ENCODE peak calls at places on chromosomes 12 and 14, in six cellular contexts. S is IMR-90, C is uterus, E is endothelial cell of umbilical vein, P is HepG2, O is stomach. B is an unnamed sample.
A peak's percentile ranks its signal among the peaks of the same experiment; 100 is the strongest.

GRCh38 chr14:71539660-71540285 is 392.5 kb upstream of the RGS6 start:
- DNase-seq in S (no peak), C (no peak), E (peak; percentile 59), P (no peak), O (no peak), B (no peak)

GRCh38 chr14:86955955-86956354 is 1037.0 kb downstream of the GALC start:
- DNase-seq in S (no peak), C (no peak), E (no peak), P (no peak), O (no peak), B (no peak)

GRCh38 chr12:105166736-105167135 is 59.2 kb downstream of the WASHC4 start:
- DNase-seq in S (peak; percentile 54), C (no peak), E (no peak), P (no peak), O (no peak), B (no peak)

GRCh38 chr14:53715390-53715730 is 241.3 kb downstream of the BMP4 start:
- DNase-seq in S (peak; percentile 28), C (no peak), E (peak; percentile 94), P (peak; percentile 77), O (no peak), B (no peak)

GRCh38 chr12:49909826-49910225 is 6.1 kb upstream of the FAIM2 start:
- DNase-seq in S (peak; percentile 69), C (peak; percentile 41), E (peak; percentile 69), P (peak; percentile 35), O (peak; percentile 77), B (no peak)

GRCh38 chr12:89709994-89710872 is 1.6 kb upstream of the ATP2B1 start:
- DNase-seq in S (peak; percentile 54), C (peak; percentile 67), E (no peak), P (no peak), O (peak; percentile 52), B (peak; percentile 61)

GRCh38 chr12:6193853-6194815 is 6.1 kb upstream of the CD9 start:
- DNase-seq in S (peak; percentile 58), C (no peak), E (no peak), P (no peak), O (peak; percentile 47), B (peak; percentile 50)

GRCh38 chr12:50569321-50569720 is 64.5 kb downstream of the DIP2B start:
- DNase-seq in S (no peak), C (no peak), E (peak; percentile 31), P (no peak), O (no peak), B (no peak)

GRCh38 chr12:121190523-121191031 is 19.4 kb upstream of the P2RX4 start:
- DNase-seq in S (peak; percentile 97), C (no peak), E (peak; percentile 85), P (no peak), O (no peak), B (peak; percentile 41)

GRCh38 chr14:22871200-22871961 is at the start of gene LRP10:
- DNase-seq in S (peak; percentile 75), C (peak; percentile 90), E (peak; percentile 90), P (peak; percentile 95), O (peak; percentile 96), B (peak; percentile 95)
- TF ChIP-seq POLR2A in S (peak; percentile 62), C (peak; percentile 83), E (peak; percentile 64), P (peak; percentile 74), O (no peak), B (peak; percentile 61)

DNA sequence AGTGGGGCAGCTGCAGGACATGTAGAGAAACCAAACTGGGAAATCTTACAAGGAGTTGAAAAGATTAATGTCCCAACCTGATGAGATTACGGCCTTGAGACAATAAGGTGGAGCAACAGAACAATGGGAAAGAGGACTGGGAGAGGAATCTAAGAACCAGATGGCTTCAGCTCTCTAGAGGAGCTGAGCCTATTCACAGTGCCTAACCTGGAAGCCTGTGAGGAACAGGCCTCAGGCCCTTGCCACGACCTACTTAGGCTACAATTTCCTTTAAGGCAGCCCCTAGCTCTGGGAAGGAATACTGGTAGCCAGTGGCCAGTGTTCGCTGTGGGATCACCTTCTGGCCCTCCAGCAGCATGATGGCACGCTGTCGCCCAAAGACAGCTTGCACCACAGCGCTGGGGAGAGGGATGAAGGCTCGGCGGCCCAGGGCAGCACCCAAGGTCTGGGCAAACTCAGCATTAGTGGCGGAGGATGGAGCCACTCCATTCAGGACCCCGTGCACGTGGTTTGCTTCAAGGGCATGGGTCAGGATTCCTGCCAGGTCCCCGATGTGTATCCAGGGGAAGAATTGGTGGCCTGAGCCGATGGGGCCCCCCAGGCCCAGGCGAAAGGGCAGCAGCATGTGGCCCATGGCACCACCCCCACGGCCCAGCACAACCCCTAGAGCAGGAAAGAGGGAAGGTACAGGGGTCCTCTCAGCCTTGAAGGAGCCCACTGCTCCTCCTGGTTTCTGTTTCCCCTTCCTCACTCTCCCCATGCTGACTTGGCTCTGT is 2.6 kb downstream of the SDR39U1 start:
- DNase-seq in S (no peak), C (no peak), E (no peak), P (no peak), O (no peak), B (no peak)
- TF ChIP-seq POLR2A in S (peak; percentile 45), C (no peak), E (peak; percentile 57), P (peak; percentile 10), O (no peak), B (no peak)

GRCh38 chr14:83548061-83548839 is 1981.7 kb upstream of the FLRT2 start:
- DNase-seq in S (peak; percentile 72), C (no peak), E (peak; percentile 4), P (no peak), O (no peak), B (no peak)
- TF ChIP-seq POLR2A in S (no peak), C (no peak), E (no peak), P (no peak), O (no peak), B (no peak)

DNA sequence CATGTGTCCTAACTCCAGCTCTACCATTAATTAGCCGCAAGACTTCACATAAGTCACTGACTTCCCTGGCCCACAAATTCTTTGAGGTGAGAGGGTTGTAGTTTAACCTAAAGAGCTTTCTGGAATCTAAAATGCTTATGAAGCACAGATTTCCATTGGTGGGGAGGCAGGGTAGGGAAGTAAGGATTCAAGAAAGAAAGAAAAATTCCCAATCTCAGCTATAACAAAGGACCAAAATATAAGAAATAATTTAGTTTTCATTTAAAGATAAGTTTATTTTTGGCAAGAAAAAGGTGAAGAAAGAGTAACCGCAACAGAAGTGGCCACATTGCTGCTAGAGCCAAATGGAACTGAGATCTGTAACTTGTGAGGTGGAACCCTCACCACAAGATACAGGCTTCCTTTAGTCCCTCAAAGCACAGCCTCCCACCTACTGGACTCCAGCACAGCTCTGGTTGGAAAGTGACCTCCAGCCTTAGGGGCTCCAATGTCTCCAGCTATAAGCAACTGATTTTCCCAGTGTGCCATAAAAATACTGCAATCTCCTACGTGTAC is 23.6 kb downstream of the DAD1 start:
- DNase-seq in S (no peak), C (no peak), E (no peak), P (no peak), O (no peak), B (no peak)
- TF ChIP-seq POLR2A in S (no peak), C (no peak), E (no peak), P (no peak), O (no peak), B (no peak)

GRCh38 chr12:113186033-113186365 is 478 bp downstream of the RITA1 start:
- DNase-seq in S (peak; percentile 18), C (no peak), E (no peak), P (peak; percentile 31), O (no peak), B (no peak)

GRCh38 chr12:113184098-113184899 is 979 bp downstream of the DDX54 start:
- DNase-seq in S (no peak), C (no peak), E (no peak), P (no peak), O (no peak), B (no peak)

GRCh38 chr12:113185180-113186032 is at the start of the genes DDX54 and RITA1:
- DNase-seq in S (peak; percentile 61), C (peak; percentile 81), E (peak; percentile 76), P (peak; percentile 92), O (peak; percentile 86), B (peak; percentile 83)

GRCh38 chr12:113183030-113183589 is 2.2 kb downstream of the DDX54 start:
- DNase-seq in S (no peak), C (no peak), E (no peak), P (no peak), O (no peak), B (no peak)

DNA sequence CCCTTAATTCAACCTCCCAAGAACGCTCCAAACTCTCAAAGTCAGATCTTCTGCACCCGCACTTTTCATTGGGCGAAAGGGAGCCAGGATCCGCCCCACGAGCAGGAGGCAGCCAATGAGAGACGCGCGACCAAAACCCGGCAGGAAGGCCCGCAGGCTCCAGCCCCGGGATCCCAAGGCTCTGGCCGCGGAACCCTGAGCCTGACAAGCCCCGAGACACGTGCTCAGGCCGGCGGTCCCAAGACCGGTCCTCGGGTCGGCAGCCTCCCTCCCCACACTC is 438 bp downstream of the DDX54 start:
- DNase-seq in S (peak; percentile 86), C (peak; percentile 89), E (peak; percentile 93), P (peak; percentile 84), O (peak; percentile 89), B (peak; percentile 88)
- TF ChIP-seq POLR2A in S (no peak), C (no peak), E (peak; percentile 71), P (no peak), O (no peak), B (no peak)